ENCODE peak calls at places on chromosomes 11 and 22, in six cellular contexts. H is MV-4-11; R is A549; P is naive thymus-derived CD4-positive, alpha-beta T cell; W is chondrocyte; X is kidney. E is an unnamed sample.

GRCh38 chr22:38172489-38173155 is 9.0 kb downstream of the PLA2G6 start:
- DNase-seq in X (peak), P (no peak), W (no peak), R (no peak), H (no peak), E (no peak)

GRCh38 chr11:76685841-76686240 is 15.3 kb upstream of the LRRC32 start:
- DNase-seq in W (no peak), X (no peak), R (no peak), H (peak), P (no peak), E (no peak)

GRCh38 chr11:66580803-66581202 is 12.1 kb downstream of the CCDC87 start:
- DNase-seq in H (no peak), W (no peak), R (no peak), P (no peak), X (no peak), E (no peak)

GRCh38 chr22:17896552-17896951 is 122.3 kb upstream of the BID start:
- DNase-seq in R (peak), P (no peak), X (no peak), W (no peak), H (no peak), E (peak)

GRCh38 chr11:9600651-9601040 is 27.2 kb downstream of the WEE1 start:
- DNase-seq in H (peak), W (no peak), P (no peak), X (no peak), R (no peak), E (no peak)

GRCh38 chr22:20566420-20567260 is 59.2 kb downstream of the MED15 start:
- DNase-seq in R (peak), P (peak), W (peak), X (no peak), H (no peak), E (no peak)

GRCh38 chr11:48025293-48025982 is 45.1 kb downstream of the PTPRJ start:
- DNase-seq in R (no peak), H (no peak), P (no peak), X (no peak), W (no peak), E (no peak)

GRCh38 chr11:14973621-14974020 is 1.5 kb upstream of the CALCA start:
- DNase-seq in P (peak), W (peak), H (peak), X (peak), R (no peak), E (no peak)

GRCh38 chr11:116876656-116877055 is 39.2 kb upstream of the APOA1 start:
- DNase-seq in X (no peak), R (no peak), W (no peak), P (no peak), H (no peak), E (no peak)

GRCh38 chr11:110046759-110047386 is 46.3 kb upstream of the ZC3H12C start:
- DNase-seq in X (no peak), W (no peak), P (no peak), H (peak), R (no peak), E (no peak)

GRCh38 chr11:134556186-134556585 is 144.1 kb upstream of the B3GAT1 start:
- DNase-seq in H (no peak), P (no peak), W (no peak), X (no peak), R (no peak), E (no peak)

GRCh38 chr22:34161724-34162123 is 241.4 kb upstream of the LARGE1 start:
- DNase-seq in P (no peak), H (no peak), R (no peak), W (no peak), X (no peak), E (no peak)

GRCh38 chr11:61384271-61385242 is 7.8 kb upstream of the TMEM216 start:
- DNase-seq in W (no peak), R (peak), X (no peak), H (peak), P (no peak), E (peak)

GRCh38 chr11:59918987-59919589 is 19.1 kb upstream of the OOSP1 start:
- DNase-seq in H (peak), X (no peak), W (no peak), P (no peak), R (peak), E (peak)

GRCh38 chr11:118998388-118998717 is 415 bp downstream of the CENATAC start:
- DNase-seq in W (no peak), R (no peak), P (no peak), H (no peak), X (no peak), E (no peak)

GRCh38 chr11:65576867-65577755 is 1.3 kb downstream of the EHBP1L1 start:
- DNase-seq in R (peak), H (peak), P (no peak), X (peak), W (no peak), E (no peak)

GRCh38 chr11:1803246-1803645 is 31.5 kb upstream of the SYT8 start:
- DNase-seq in X (no peak), P (no peak), H (no peak), R (no peak), W (no peak), E (no peak)

GRCh38 chr11:22539851-22540376 is 85.7 kb downstream of the FANCF start:
- DNase-seq in P (no peak), W (no peak), H (no peak), X (no peak), R (no peak), E (peak)

GRCh38 chr11:96188625-96189006 is 154.4 kb downstream of the MAML2 start:
- DNase-seq in X (no peak), P (no peak), R (no peak), W (no peak), H (peak), E (no peak)

GRCh38 chr22:17035246-17035645 is 27.2 kb upstream of the GAB4 start:
- DNase-seq in W (no peak), P (no peak), R (no peak), X (no peak), H (no peak), E (no peak)

GRCh38 chr11:46718155-46719019 is 626 bp upstream of the F2 start:
- DNase-seq in P (no peak), W (no peak), X (no peak), R (peak), H (no peak), E (no peak)

GRCh38 chr11:107741044-107741823 is 29.4 kb upstream of the SLN start:
- DNase-seq in P (no peak), H (peak), X (no peak), W (no peak), R (peak), E (peak)

GRCh38 chr11:3834349-3835099 is 6.2 kb downstream of the RHOG start:
- DNase-seq in R (no peak), W (no peak), X (no peak), P (no peak), H (peak), E (no peak)

GRCh38 chr11:64788321-64789215 is 10.2 kb upstream of the SF1 start:
- DNase-seq in H (no peak), R (no peak), W (peak), P (no peak), X (peak), E (no peak)

GRCh38 chr22:23397008-23397617 is 183.0 kb downstream of the IGLL1 start:
- DNase-seq in H (no peak), W (peak), R (no peak), P (no peak), X (no peak), E (no peak)

GRCh38 chr11:69972351-69972802 is 105.7 kb upstream of the ANO1 start:
- DNase-seq in W (peak), R (no peak), P (peak), H (no peak), X (peak), E (no peak)

GRCh38 chr22:43980996-43981395 is 25.8 kb downstream of the SAMM50 start:
- DNase-seq in W (no peak), P (no peak), H (no peak), R (no peak), X (no peak), E (no peak)

GRCh38 chr11:33690290-33691050 is 10.2 kb downstream of the C11orf91 start:
- DNase-seq in P (no peak), W (no peak), R (peak), X (peak), H (no peak), E (no peak)

GRCh38 chr11:587978-588380 is 11.7 kb downstream of the PHRF1 start:
- DNase-seq in P (peak), X (no peak), W (no peak), R (peak), H (peak), E (no peak)

GRCh38 chr11:65764434-65764833 is 16.3 kb downstream of the AP5B1 start:
- DNase-seq in X (no peak), W (no peak), R (no peak), H (no peak), P (no peak), E (no peak)

GRCh38 chr11:33268945-33269567 is 11.9 kb downstream of the HIPK3 start:
- DNase-seq in H (no peak), R (no peak), W (no peak), X (no peak), P (no peak), E (no peak)

GRCh38 chr11:20397281-20397680 is 9.8 kb downstream of the PRMT3 start:
- DNase-seq in W (no peak), X (no peak), R (peak), P (peak), H (peak), E (peak)

GRCh38 chr11:70433526-70433925 is 35.2 kb downstream of the CTTN start:
- DNase-seq in W (no peak), P (no peak), H (no peak), X (no peak), R (no peak), E (no peak)

GRCh38 chr11:34647532-34647931 is 26.6 kb downstream of the EHF start:
- DNase-seq in W (no peak), R (peak), P (no peak), H (no peak), X (no peak), E (no peak)

GRCh38 chr11:134278356-134278755 is 2.2 kb downstream of the GLB1L3 start:
- DNase-seq in H (no peak), X (no peak), R (no peak), P (no peak), W (no peak), E (no peak)

GRCh38 chr11:10484461-10485180 is 29.6 kb downstream of the AMPD3 start:
- DNase-seq in H (no peak), P (no peak), W (no peak), R (no peak), X (no peak), E (no peak)

GRCh38 chr22:30294066-30294465 is 4.8 kb upstream of the CASTOR1 start:
- DNase-seq in W (no peak), X (no peak), H (no peak), P (no peak), R (no peak), E (no peak)

GRCh38 chr11:47208628-47209027 is 6.1 kb upstream of the DDB2 start:
- DNase-seq in P (no peak), W (no peak), H (no peak), X (no peak), R (no peak), E (no peak)

GRCh38 chr22:37282385-37282677 is at the start of gene CYTH4:
- DNase-seq in W (no peak), X (peak), H (peak), P (peak), R (no peak), E (no peak)